ENCODE peak calls at places on chromosomes 2 and 18, in nine cellular contexts. One of them, this sample, is unnamed.
A peak's percentile ranks its signal among the peaks of the same experiment; 100 is the strongest.

GRCh38 chr2:171523339-171523931 is 1.2 kb downstream of the CYBRD1 start:
- DNase-seq in right cardiac atrium: peak; percentile 94
- DNase-seq in psoas muscle: peak; percentile 70
- DNase-seq in AG04450: no peak
- DNase-seq in GM23248: peak; percentile 91
- DNase-seq in gastrocnemius medialis: peak; percentile 65
- DNase-seq in H1: no peak
- DNase-seq in brain microvascular endothelial cell: peak; percentile 68
- DNase-seq in heart left ventricle: peak; percentile 79
- DNase-seq in this sample: peak; percentile 84

GRCh38 chr2:153156743-153157142 is 321.8 kb downstream of the RPRM start:
- DNase-seq in right cardiac atrium: no peak
- DNase-seq in heart left ventricle: no peak
- DNase-seq in GM23248: no peak
- DNase-seq in brain microvascular endothelial cell: no peak
- DNase-seq in psoas muscle: no peak
- DNase-seq in AG04450: no peak
- DNase-seq in H1: no peak
- DNase-seq in gastrocnemius medialis: no peak
- DNase-seq in this sample: no peak

GRCh38 chr2:239567786-239568185 is 167.0 kb upstream of the HDAC4 start:
- DNase-seq in AG04450: no peak
- DNase-seq in gastrocnemius medialis: no peak
- DNase-seq in brain microvascular endothelial cell: no peak
- DNase-seq in psoas muscle: no peak
- DNase-seq in heart left ventricle: no peak
- DNase-seq in right cardiac atrium: no peak
- DNase-seq in H1: no peak
- DNase-seq in GM23248: no peak
- DNase-seq in this sample: no peak

GRCh38 chr2:143717532-143718168 is 588.4 kb downstream of the ARHGAP15 start:
- DNase-seq in psoas muscle: no peak
- DNase-seq in right cardiac atrium: peak; percentile 39
- DNase-seq in gastrocnemius medialis: no peak
- DNase-seq in brain microvascular endothelial cell: no peak
- DNase-seq in heart left ventricle: no peak
- DNase-seq in H1: no peak
- DNase-seq in GM23248: peak; percentile 40
- DNase-seq in AG04450: no peak
- DNase-seq in this sample: peak; percentile 7

GRCh38 chr18:41992066-41992465 is 37.0 kb downstream of the PIK3C3 start:
- DNase-seq in gastrocnemius medialis: no peak
- DNase-seq in right cardiac atrium: no peak
- DNase-seq in brain microvascular endothelial cell: peak; percentile 4
- DNase-seq in psoas muscle: no peak
- DNase-seq in heart left ventricle: no peak
- DNase-seq in H1: no peak
- DNase-seq in AG04450: no peak
- DNase-seq in GM23248: no peak
- DNase-seq in this sample: no peak

GRCh38 chr2:126857502-126857901 is 41.2 kb upstream of the TEX51 start:
- DNase-seq in AG04450: no peak
- DNase-seq in heart left ventricle: no peak
- DNase-seq in gastrocnemius medialis: no peak
- DNase-seq in right cardiac atrium: no peak
- DNase-seq in H1: no peak
- DNase-seq in GM23248: no peak
- DNase-seq in psoas muscle: no peak
- DNase-seq in brain microvascular endothelial cell: no peak
- DNase-seq in this sample: no peak

GRCh38 chr2:106098081-106098480 is 96.0 kb downstream of the UXS1 start:
- DNase-seq in heart left ventricle: no peak
- DNase-seq in GM23248: peak; percentile 3
- DNase-seq in H1: no peak
- DNase-seq in brain microvascular endothelial cell: no peak
- DNase-seq in psoas muscle: no peak
- DNase-seq in right cardiac atrium: no peak
- DNase-seq in gastrocnemius medialis: no peak
- DNase-seq in AG04450: no peak
- DNase-seq in this sample: no peak

GRCh38 chr2:53170463-53170862 is 597.1 kb upstream of the CHAC2 start:
- DNase-seq in brain microvascular endothelial cell: no peak
- DNase-seq in GM23248: no peak
- DNase-seq in gastrocnemius medialis: no peak
- DNase-seq in right cardiac atrium: no peak
- DNase-seq in psoas muscle: no peak
- DNase-seq in AG04450: peak; percentile 68
- DNase-seq in heart left ventricle: no peak
- DNase-seq in H1: no peak
- DNase-seq in this sample: peak; percentile 3

GRCh38 chr2:160736629-160737028 is 243.0 kb upstream of the RBMS1 start:
- DNase-seq in right cardiac atrium: no peak
- DNase-seq in gastrocnemius medialis: no peak
- DNase-seq in GM23248: peak; percentile 70
- DNase-seq in psoas muscle: no peak
- DNase-seq in brain microvascular endothelial cell: peak; percentile 75
- DNase-seq in heart left ventricle: no peak
- DNase-seq in AG04450: no peak
- DNase-seq in H1: no peak
- DNase-seq in this sample: peak; percentile 49

GRCh38 chr2:43426305-43427031 is 169.4 kb downstream of the THADA start:
- DNase-seq in brain microvascular endothelial cell: peak; percentile 97
- DNase-seq in psoas muscle: peak; percentile 30
- DNase-seq in gastrocnemius medialis: peak; percentile 29
- DNase-seq in GM23248: peak; percentile 98
- DNase-seq in H1: no peak
- DNase-seq in AG04450: peak; percentile 87
- DNase-seq in right cardiac atrium: peak; percentile 68
- DNase-seq in heart left ventricle: peak; percentile 36
- DNase-seq in this sample: peak; percentile 94

GRCh38 chr18:30696201-30696600 is 346.3 kb downstream of the DSC3 start:
- DNase-seq in H1: no peak
- DNase-seq in AG04450: no peak
- DNase-seq in psoas muscle: no peak
- DNase-seq in GM23248: no peak
- DNase-seq in brain microvascular endothelial cell: no peak
- DNase-seq in right cardiac atrium: no peak
- DNase-seq in heart left ventricle: no peak
- DNase-seq in gastrocnemius medialis: no peak
- DNase-seq in this sample: no peak

GRCh38 chr2:15334650-15335326 is 226.3 kb downstream of the NBAS start:
- DNase-seq in GM23248: peak; percentile 41
- DNase-seq in gastrocnemius medialis: no peak
- DNase-seq in psoas muscle: no peak
- DNase-seq in AG04450: no peak
- DNase-seq in right cardiac atrium: no peak
- DNase-seq in H1: no peak
- DNase-seq in brain microvascular endothelial cell: peak; percentile 24
- DNase-seq in heart left ventricle: no peak
- DNase-seq in this sample: no peak

GRCh38 chr2:138403431-138403927 is 98.1 kb upstream of the SPOPL start:
- DNase-seq in heart left ventricle: no peak
- DNase-seq in gastrocnemius medialis: no peak
- DNase-seq in psoas muscle: no peak
- DNase-seq in right cardiac atrium: no peak
- DNase-seq in brain microvascular endothelial cell: no peak
- DNase-seq in H1: no peak
- DNase-seq in GM23248: no peak
- DNase-seq in AG04450: no peak
- DNase-seq in this sample: no peak

GRCh38 chr18:51137051-51137729 is 60.3 kb downstream of the MEX3C start:
- DNase-seq in gastrocnemius medialis: no peak
- DNase-seq in brain microvascular endothelial cell: peak; percentile 75
- DNase-seq in right cardiac atrium: no peak
- DNase-seq in H1: no peak
- DNase-seq in heart left ventricle: no peak
- DNase-seq in GM23248: peak; percentile 17
- DNase-seq in psoas muscle: no peak
- DNase-seq in AG04450: no peak
- DNase-seq in this sample: no peak

GRCh38 chr2:45069711-45070664 is 60.7 kb upstream of the SIX2 start:
- DNase-seq in psoas muscle: no peak
- DNase-seq in GM23248: no peak
- DNase-seq in H1: no peak
- DNase-seq in AG04450: no peak
- DNase-seq in gastrocnemius medialis: no peak
- DNase-seq in brain microvascular endothelial cell: no peak
- DNase-seq in right cardiac atrium: no peak
- DNase-seq in heart left ventricle: no peak
- DNase-seq in this sample: no peak

GRCh38 chr18:74499633-74500032 is 3.5 kb downstream of the CNDP2 start:
- DNase-seq in brain microvascular endothelial cell: peak; percentile 18
- DNase-seq in gastrocnemius medialis: peak; percentile 75
- DNase-seq in psoas muscle: peak; percentile 74
- DNase-seq in GM23248: peak; percentile 53
- DNase-seq in AG04450: no peak
- DNase-seq in right cardiac atrium: peak; percentile 78
- DNase-seq in heart left ventricle: peak; percentile 89
- DNase-seq in H1: no peak
- DNase-seq in this sample: no peak

DNA sequence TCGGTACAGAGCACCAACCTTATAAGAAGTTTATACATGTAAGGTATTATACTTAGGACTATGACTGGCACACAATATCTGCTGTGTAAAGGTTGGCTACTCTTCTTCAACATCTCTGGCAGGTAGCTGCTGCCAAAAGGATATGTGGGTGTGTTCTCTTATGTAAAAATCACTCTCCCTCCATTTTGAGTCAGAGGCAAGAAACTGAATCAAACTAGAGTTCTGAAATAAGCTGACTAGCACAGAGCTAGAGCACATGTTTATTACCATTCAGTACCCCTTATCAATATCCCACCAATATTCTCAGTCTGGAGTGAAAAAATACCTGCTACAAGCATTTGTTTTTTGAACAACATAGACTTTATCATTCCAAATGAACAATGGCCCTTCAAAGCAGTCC is 38.0 kb upstream of the PCBP1 start:
- DNase-seq in gastrocnemius medialis: no peak
- DNase-seq in psoas muscle: no peak
- DNase-seq in heart left ventricle: no peak
- DNase-seq in AG04450: no peak
- DNase-seq in brain microvascular endothelial cell: no peak
- DNase-seq in right cardiac atrium: no peak
- DNase-seq in GM23248: no peak
- DNase-seq in H1: no peak
- DNase-seq in this sample: no peak
- H3K27ac ChIP-seq in gastrocnemius medialis: no peak overlapping the region
- H3K27ac ChIP-seq in psoas muscle: no peak overlapping the region
- H3K27ac ChIP-seq in heart left ventricle: no peak overlapping the region
- H3K27ac ChIP-seq in AG04450: no peak overlapping the region
- H3K27ac ChIP-seq in brain microvascular endothelial cell: no peak overlapping the region
- H3K27ac ChIP-seq in right cardiac atrium: no peak overlapping the region
- H3K27ac ChIP-seq in GM23248: no peak overlapping the region
- H3K27ac ChIP-seq in H1: no peak overlapping the region
- H3K27ac ChIP-seq in this sample: no peak overlapping the region

GRCh38 chr18:12287131-12287681 is 20.8 kb upstream of the TUBB6 start:
- DNase-seq in right cardiac atrium: no peak
- DNase-seq in psoas muscle: no peak
- DNase-seq in heart left ventricle: no peak
- DNase-seq in gastrocnemius medialis: no peak
- DNase-seq in brain microvascular endothelial cell: no peak
- DNase-seq in H1: no peak
- DNase-seq in GM23248: no peak
- DNase-seq in AG04450: no peak
- DNase-seq in this sample: no peak
- H3K4me3 ChIP-seq in right cardiac atrium: peak overlapping the region; percentile 40
- H3K4me3 ChIP-seq in psoas muscle: peak overlapping the region; percentile 58
- H3K4me3 ChIP-seq in heart left ventricle: no peak overlapping the region
- H3K4me3 ChIP-seq in gastrocnemius medialis: peak overlapping the region; percentile 43
- H3K4me3 ChIP-seq in brain microvascular endothelial cell: peak overlapping the region; percentile 58
- H3K4me3 ChIP-seq in H1: peak overlapping the region; percentile 59
- H3K4me3 ChIP-seq in GM23248: peak overlapping the region; percentile 73
- H3K4me3 ChIP-seq in AG04450: peak overlapping the region; percentile 61
- H3K4me3 ChIP-seq in this sample: no peak overlapping the region

GRCh38 chr2:68755071-68755470 is 20.5 kb downstream of the ARHGAP25 start:
- DNase-seq in gastrocnemius medialis: no peak
- DNase-seq in right cardiac atrium: no peak
- DNase-seq in heart left ventricle: no peak
- DNase-seq in brain microvascular endothelial cell: no peak
- DNase-seq in AG04450: no peak
- DNase-seq in GM23248: peak; percentile 4
- DNase-seq in H1: no peak
- DNase-seq in psoas muscle: no peak
- DNase-seq in this sample: no peak

GRCh38 chr2:68756178-68756577 is 21.6 kb downstream of the ARHGAP25 start:
- DNase-seq in H1: no peak
- DNase-seq in right cardiac atrium: no peak
- DNase-seq in gastrocnemius medialis: no peak
- DNase-seq in brain microvascular endothelial cell: no peak
- DNase-seq in psoas muscle: no peak
- DNase-seq in heart left ventricle: no peak
- DNase-seq in AG04450: no peak
- DNase-seq in GM23248: no peak
- DNase-seq in this sample: no peak

GRCh38 chr2:68750592-68751396 is 16.2 kb downstream of the ARHGAP25 start:
- DNase-seq in gastrocnemius medialis: no peak
- DNase-seq in psoas muscle: no peak
- DNase-seq in right cardiac atrium: no peak
- DNase-seq in GM23248: no peak
- DNase-seq in brain microvascular endothelial cell: no peak
- DNase-seq in heart left ventricle: no peak
- DNase-seq in AG04450: no peak
- DNase-seq in H1: no peak
- DNase-seq in this sample: no peak

GRCh38 chr2:68751397-68752339 is 17.1 kb downstream of the ARHGAP25 start:
- DNase-seq in heart left ventricle: peak; percentile 90
- DNase-seq in psoas muscle: peak; percentile 86
- DNase-seq in GM23248: peak; percentile 90
- DNase-seq in brain microvascular endothelial cell: peak; percentile 78
- DNase-seq in right cardiac atrium: peak; percentile 95
- DNase-seq in gastrocnemius medialis: peak; percentile 65
- DNase-seq in AG04450: peak; percentile 68
- DNase-seq in H1: peak; percentile 69
- DNase-seq in this sample: peak; percentile 65

GRCh38 chr2:68753318-68753717 is 18.7 kb downstream of the ARHGAP25 start:
- DNase-seq in right cardiac atrium: no peak
- DNase-seq in H1: no peak
- DNase-seq in psoas muscle: no peak
- DNase-seq in heart left ventricle: no peak
- DNase-seq in brain microvascular endothelial cell: no peak
- DNase-seq in GM23248: no peak
- DNase-seq in gastrocnemius medialis: no peak
- DNase-seq in AG04450: no peak
- DNase-seq in this sample: no peak
- H3K27ac ChIP-seq in right cardiac atrium: no peak overlapping the region
- H3K27ac ChIP-seq in H1: no peak overlapping the region
- H3K27ac ChIP-seq in psoas muscle: no peak overlapping the region
- H3K27ac ChIP-seq in heart left ventricle: no peak overlapping the region
- H3K27ac ChIP-seq in brain microvascular endothelial cell: no peak overlapping the region
- H3K27ac ChIP-seq in GM23248: no peak overlapping the region
- H3K27ac ChIP-seq in gastrocnemius medialis: no peak overlapping the region
- H3K27ac ChIP-seq in AG04450: no peak overlapping the region
- H3K27ac ChIP-seq in this sample: no peak overlapping the region

DNA sequence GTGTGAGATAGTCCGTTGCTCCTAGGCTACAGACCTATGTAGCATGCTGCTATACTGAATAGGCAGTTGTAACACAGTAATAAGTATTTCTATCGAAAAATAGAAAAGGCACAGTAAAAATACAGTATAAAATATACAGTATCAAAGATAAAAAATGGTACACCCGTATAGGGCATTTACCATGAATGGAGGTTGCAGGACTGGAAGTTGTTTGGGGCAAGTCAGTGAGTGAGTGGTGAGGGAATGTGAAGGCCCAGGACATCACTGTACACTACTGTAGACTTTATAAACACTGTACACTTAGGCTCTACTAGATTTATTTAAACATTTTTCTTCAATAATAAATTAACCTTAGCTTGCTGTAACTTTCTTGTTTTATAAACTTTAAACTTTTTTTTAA is 3.5 kb downstream of the MAP3K20 start:
- DNase-seq in heart left ventricle: no peak
- DNase-seq in brain microvascular endothelial cell: no peak
- DNase-seq in psoas muscle: no peak
- DNase-seq in GM23248: no peak
- DNase-seq in AG04450: no peak
- DNase-seq in right cardiac atrium: no peak
- DNase-seq in gastrocnemius medialis: no peak
- DNase-seq in H1: no peak
- DNase-seq in this sample: no peak
- H3K4me3 ChIP-seq in heart left ventricle: no peak overlapping the region
- H3K4me3 ChIP-seq in brain microvascular endothelial cell: no peak overlapping the region
- H3K4me3 ChIP-seq in psoas muscle: peak overlapping the region; percentile 89
- H3K4me3 ChIP-seq in GM23248: no peak overlapping the region
- H3K4me3 ChIP-seq in AG04450: no peak overlapping the region
- H3K4me3 ChIP-seq in right cardiac atrium: no peak overlapping the region
- H3K4me3 ChIP-seq in gastrocnemius medialis: no peak overlapping the region
- H3K4me3 ChIP-seq in H1: no peak overlapping the region
- H3K4me3 ChIP-seq in this sample: no peak overlapping the region